ENCODE peak calls at places on chromosomes 12 and 14, in ten cellular contexts. H is fibroblast of lung, S is breast epithelium, U is AG10803, E is cardiac fibroblast, Y is astrocyte of the cerebellum, I is IMR-90, N is dorsolateral prefrontal cortex, J is SK-N-SH, C is AG04449. V is an unnamed sample.

GRCh38 chr12:49944046-49944445 is 6.5 kb upstream of the AQP2 start:
- DNase-seq in I (no peak), J (no peak), S (peak), N (no peak), C (no peak), Y (no peak), U (no peak), H (no peak), E (no peak), V (no peak)

GRCh38 chr12:78697817-78698415 is 166.7 kb upstream of the SYT1 start:
- DNase-seq in H (no peak), N (no peak), I (peak), S (no peak), J (no peak), U (no peak), C (no peak), E (no peak), Y (no peak), V (no peak)

GRCh38 chr14:95353007-95353406 is 33.3 kb upstream of the CLMN start:
- DNase-seq in N (no peak), I (no peak), S (no peak), C (no peak), U (no peak), Y (no peak), E (no peak), J (no peak), H (no peak), V (no peak)

GRCh38 chr12:114291389-114292075 is 114.4 kb downstream of the TBX5 start:
- DNase-seq in Y (no peak), I (no peak), H (no peak), J (no peak), S (no peak), C (no peak), N (no peak), U (peak), E (no peak), V (no peak)

GRCh38 chr12:12194206-12194605 is 72.6 kb downstream of the LRP6 start:
- DNase-seq in E (no peak), U (no peak), S (no peak), N (no peak), Y (no peak), I (peak), J (no peak), H (peak), C (no peak), V (peak)

GRCh38 chr12:50572760-50573159 is 68.0 kb downstream of the DIP2B start:
- DNase-seq in S (no peak), J (no peak), C (no peak), E (no peak), I (no peak), N (no peak), U (no peak), H (no peak), Y (no peak), V (no peak)

GRCh38 chr14:76699209-76699608 is 62.1 kb upstream of the VASH1 start:
- DNase-seq in N (no peak), U (no peak), J (no peak), E (no peak), I (no peak), H (no peak), S (no peak), Y (no peak), C (no peak), V (no peak)

GRCh38 chr12:19058235-19059021 is 71.1 kb upstream of the PLEKHA5 start:
- DNase-seq in H (peak), I (peak), E (peak), S (no peak), U (peak), C (no peak), J (peak), Y (peak), N (no peak), V (peak)

GRCh38 chr12:10562306-10562933 is 51.0 kb downstream of the MAGOHB start:
- DNase-seq in U (peak), N (no peak), I (peak), Y (peak), S (no peak), C (no peak), J (peak), H (peak), E (peak), V (peak)

GRCh38 chr12:53122961-53123468 is 19.7 kb downstream of the SOAT2 start:
- DNase-seq in C (no peak), H (no peak), U (peak), J (peak), I (peak), S (no peak), Y (no peak), N (no peak), E (peak), V (no peak)

GRCh38 chr12:120862664-120863063 is 41.5 kb downstream of the SPPL3 start:
- DNase-seq in E (no peak), U (no peak), S (no peak), I (no peak), N (no peak), J (no peak), Y (no peak), H (no peak), C (no peak), V (no peak)

GRCh38 chr12:39235990-39236767 is 206.7 kb downstream of the KIF21A start:
- DNase-seq in Y (peak), S (no peak), H (peak), N (no peak), J (no peak), I (no peak), C (no peak), E (peak), U (no peak), V (peak)

GRCh38 chr14:28676481-28676880 is 90.1 kb upstream of the FOXG1 start:
- DNase-seq in I (peak), S (no peak), E (no peak), U (no peak), C (no peak), N (no peak), J (no peak), Y (no peak), H (peak), V (peak)

GRCh38 chr12:84912191-84913142 is at the start of gene SLC6A15:
- DNase-seq in J (peak), Y (peak), I (peak), U (peak), H (peak), N (peak), E (peak), C (no peak), S (peak), V (peak)

DNA sequence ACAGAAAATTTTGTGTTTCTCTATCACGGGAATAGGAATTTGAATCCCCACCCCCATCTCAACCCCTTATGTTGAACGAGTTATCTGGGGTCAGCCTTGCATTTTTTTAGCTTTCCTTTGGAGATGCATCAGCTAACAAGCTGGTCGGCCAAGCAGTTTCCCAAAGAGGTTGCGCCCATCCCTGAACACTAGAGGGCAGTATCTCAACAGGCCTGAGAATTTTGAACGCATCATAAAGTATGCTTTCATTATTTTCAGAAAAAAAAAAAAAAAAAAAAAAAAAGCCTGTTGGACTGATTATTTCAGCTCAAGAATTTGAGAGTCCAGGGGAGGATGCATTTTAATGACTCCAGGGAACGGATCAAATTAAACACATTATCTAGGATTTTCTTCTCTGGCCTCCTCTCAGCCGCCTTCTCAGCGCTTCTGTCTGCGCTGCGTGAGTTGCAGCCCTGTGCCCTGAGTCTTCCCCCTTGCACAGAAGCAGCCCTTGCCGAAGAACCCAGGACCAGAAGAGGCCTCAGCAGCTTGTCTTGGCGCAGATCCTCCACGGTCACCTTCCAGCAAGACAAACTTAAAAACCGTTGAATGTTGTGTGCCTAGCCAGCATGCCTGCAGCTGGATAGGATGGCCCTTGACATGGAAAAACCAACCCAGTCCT is 76.5 kb upstream of the GZMB start:
- DNase-seq in E (peak), N (peak), Y (peak), S (no peak), J (peak), I (peak), C (peak), U (peak), H (peak), V (peak)
- TF ChIP-seq CTCF in E (peak), N (peak), Y (peak), S (peak), J (peak), I (peak), C (peak), U (peak), H (peak), V (peak)

GRCh38 chr12:131053567-131053966 is 99.9 kb downstream of the ADGRD1 start:
- DNase-seq in E (no peak), S (no peak), U (no peak), I (no peak), N (no peak), C (no peak), Y (no peak), J (no peak), H (no peak), V (no peak)
- H3K4me3 ChIP-seq in E (no peak), S (no peak), U (no peak), I (no peak), N (no peak), C (no peak), Y (no peak), J (no peak), H (no peak), V (no peak)

DNA sequence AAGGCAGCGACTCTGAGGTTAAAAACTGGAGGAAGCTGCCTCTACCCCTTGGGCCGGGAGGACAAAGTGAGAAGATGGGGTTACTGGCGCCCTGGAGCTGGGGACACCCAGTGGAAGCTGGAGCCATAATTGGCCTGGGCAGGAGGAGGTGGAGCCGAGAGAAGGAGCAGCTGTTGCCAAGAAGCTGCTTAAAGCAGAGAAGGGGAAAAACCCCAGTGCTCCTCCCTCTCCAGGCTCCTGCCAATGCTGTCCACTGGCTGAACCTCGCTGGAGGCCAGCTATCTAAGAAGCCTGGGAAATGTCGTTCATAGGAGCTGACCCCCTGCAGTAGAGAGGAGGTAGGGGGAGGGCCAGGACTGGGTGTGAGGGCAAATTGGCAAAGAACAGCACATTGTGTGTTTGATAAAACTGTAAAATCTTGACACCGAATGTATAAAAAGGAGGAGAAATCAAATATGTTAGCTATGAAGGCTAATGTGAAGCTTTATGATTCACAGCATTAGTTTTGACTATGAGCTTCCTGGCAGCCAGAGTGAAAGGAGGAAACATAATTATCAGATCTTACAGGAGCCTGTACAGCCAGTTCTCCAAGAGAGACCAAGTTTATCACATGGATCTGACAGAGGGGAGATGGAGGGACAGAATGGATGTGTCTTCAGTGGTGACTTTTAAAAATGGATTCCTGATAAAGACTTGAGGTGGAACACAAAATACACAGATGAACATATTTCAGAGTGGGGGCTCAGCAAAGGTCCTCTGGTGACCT is 9.5 kb downstream of the HHIPL1 start:
- DNase-seq in C (peak), N (peak), I (peak), S (no peak), U (peak), J (no peak), E (peak), Y (peak), H (peak), V (peak)
- TF ChIP-seq CTCF in C (no peak), N (no peak), I (no peak), S (no peak), U (peak), J (no peak), E (peak), Y (no peak), H (no peak), V (no peak)

GRCh38 chr14:100165825-100166520 is 6.5 kb upstream of the DEGS2 start:
- DNase-seq in N (no peak), U (no peak), I (no peak), S (no peak), E (no peak), C (no peak), H (no peak), J (no peak), Y (no peak), V (no peak)
- H3K4me3 ChIP-seq in N (peak), U (peak), I (no peak), S (peak), E (no peak), C (no peak), H (no peak), J (peak), Y (no peak), V (no peak)

GRCh38 chr12:112294793-112295192 is 87.4 kb downstream of the HECTD4 start:
- DNase-seq in J (no peak), U (peak), S (no peak), I (peak), H (peak), E (peak), Y (no peak), N (no peak), C (no peak), V (peak)
- TF ChIP-seq CTCF in J (peak), U (no peak), S (no peak), I (peak), H (peak), E (peak), Y (no peak), N (no peak), C (no peak), V (peak)

GRCh38 chr14:54627325-54627717 is 60.4 kb downstream of the SAMD4A start:
- DNase-seq in H (no peak), I (no peak), E (no peak), J (no peak), N (no peak), U (no peak), C (no peak), S (no peak), Y (no peak), V (no peak)
- H3K4me3 ChIP-seq in H (no peak), I (no peak), E (no peak), J (no peak), N (peak), U (peak), C (peak), S (peak), Y (no peak), V (no peak)

GRCh38 chr12:2360630-2361170 is 307.9 kb downstream of the CACNA1C start:
- DNase-seq in E (no peak), I (no peak), J (no peak), S (no peak), C (no peak), H (no peak), U (no peak), N (no peak), Y (no peak), V (no peak)
- TF ChIP-seq CTCF in E (no peak), I (peak), J (peak), S (no peak), C (no peak), H (peak), U (peak), N (no peak), Y (peak), V (peak)

GRCh38 chr14:42190744-42191143 is 584.1 kb downstream of the LRFN5 start:
- DNase-seq in H (no peak), N (no peak), J (no peak), I (no peak), Y (no peak), C (no peak), S (no peak), E (no peak), U (no peak), V (no peak)

GRCh38 chr14:42193426-42193766 is 586.7 kb downstream of the LRFN5 start:
- DNase-seq in U (no peak), Y (no peak), C (no peak), I (no peak), N (no peak), E (no peak), J (no peak), S (no peak), H (no peak), V (no peak)

DNA sequence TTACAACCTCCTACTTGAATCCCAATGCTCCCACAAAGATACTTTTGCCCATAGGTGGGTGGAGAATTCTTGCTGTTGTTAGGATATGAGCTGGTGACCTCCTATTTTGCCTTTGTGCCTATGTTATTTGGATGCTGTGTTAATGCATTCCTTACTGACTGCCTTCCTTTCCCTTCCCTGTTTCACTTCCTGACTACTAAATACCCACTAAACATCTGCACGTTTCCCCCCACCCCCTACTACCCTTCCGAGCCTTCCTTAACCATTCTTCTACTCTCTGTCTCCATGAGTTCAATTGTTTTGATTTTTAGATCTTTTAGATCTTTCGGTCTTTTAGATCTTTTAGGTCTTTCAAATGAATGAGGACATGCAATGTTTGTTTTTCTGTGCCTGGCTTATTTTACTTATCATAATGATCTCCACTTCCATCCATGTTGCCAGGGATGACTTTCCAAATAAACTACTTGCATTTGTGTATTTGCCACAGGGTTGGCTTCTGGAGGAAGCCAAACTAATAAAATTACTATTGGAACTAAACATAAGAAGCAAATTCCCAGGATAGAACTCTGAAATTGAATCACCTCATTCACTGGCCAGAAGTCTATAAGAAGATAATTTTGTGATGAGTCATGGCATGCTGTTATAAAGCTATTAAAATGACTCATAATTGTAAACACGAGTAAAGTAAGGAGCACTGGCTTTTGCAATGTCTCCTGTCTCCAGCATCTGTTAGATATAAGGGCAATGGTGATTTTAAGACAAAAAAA is 586.2 kb downstream of the LRFN5 start:
- DNase-seq in E (peak), J (no peak), U (peak), Y (peak), H (peak), I (peak), N (no peak), C (peak), S (no peak), V (peak)
- H3K4me3 ChIP-seq in E (no peak), J (no peak), U (peak), Y (no peak), H (no peak), I (peak), N (no peak), C (peak), S (no peak), V (no peak)